ENCODE peak calls at places on chromosomes 11 and 22, in six cellular contexts. O is left lung, D is mesenchymal stem cell, I is BJ, M is esophagus squamous epithelium, C is heart left ventricle. T is an unnamed sample.

GRCh38 chr22:24894220-24894975 is 52.1 kb downstream of the LHFPL7 start:
- DNase-seq in O (peak), D (peak), I (peak), M (no peak), C (peak), T (peak)

GRCh38 chr11:68214173-68215086 is 1.3 kb upstream of the KMT5B start:
- DNase-seq in O (peak), D (no peak), I (no peak), M (no peak), C (peak), T (peak)

GRCh38 chr11:19326499-19326898 is 85.8 kb upstream of the E2F8 start:
- DNase-seq in O (no peak), D (peak), I (no peak), M (no peak), C (no peak), T (no peak)

GRCh38 chr22:20237480-20238440 is 30.4 kb downstream of the RTN4R start:
- DNase-seq in O (no peak), D (no peak), I (no peak), M (no peak), C (no peak), T (no peak)

GRCh38 chr11:58650496-58650895 is 28.0 kb downstream of the CNTF start:
- DNase-seq in O (no peak), D (peak), I (no peak), M (no peak), C (no peak), T (no peak)

GRCh38 chr22:45319319-45319675 is 9.6 kb downstream of the FAM118A start:
- DNase-seq in O (no peak), D (peak), I (no peak), M (no peak), C (no peak), T (no peak)

GRCh38 chr11:3947084-3947483 is 91.6 kb downstream of the STIM1 start:
- DNase-seq in O (no peak), D (peak), I (no peak), M (no peak), C (peak), T (no peak)

GRCh38 chr11:5541427-5541826 is 6.9 kb downstream of the OR52H1 start:
- DNase-seq in O (no peak), D (no peak), I (no peak), M (no peak), C (no peak), T (no peak)

GRCh38 chr11:113377606-113378005 is 10.0 kb upstream of the ANKK1 start:
- DNase-seq in O (no peak), D (no peak), I (no peak), M (no peak), C (no peak), T (no peak)

GRCh38 chr11:1158681-1159525 is 1.1 kb downstream of the MUC5AC start:
- DNase-seq in O (peak), D (no peak), I (no peak), M (no peak), C (no peak), T (peak)

GRCh38 chr11:65425105-65425970 is 2.7 kb downstream of the NEAT1 start:
- DNase-seq in O (peak), D (peak), I (no peak), M (no peak), C (no peak), T (peak)

GRCh38 chr11:113664069-113664980 is 41.8 kb downstream of the TMPRSS5 start:
- DNase-seq in O (no peak), D (no peak), I (peak), M (no peak), C (no peak), T (no peak)

GRCh38 chr11:43404836-43405479 is 46.2 kb downstream of the TTC17 start:
- DNase-seq in O (no peak), D (no peak), I (no peak), M (no peak), C (no peak), T (no peak)

GRCh38 chr11:1870721-1871466 is 18.0 kb downstream of the LSP1 start:
- DNase-seq in O (no peak), D (peak), I (no peak), M (no peak), C (peak), T (peak)

GRCh38 chr11:28176231-28176853 is 68.2 kb downstream of the METTL15 start:
- DNase-seq in O (no peak), D (no peak), I (peak), M (no peak), C (no peak), T (no peak)

GRCh38 chr11:64121637-64122410 is 44.1 kb downstream of the MACROD1 start:
- DNase-seq in O (no peak), D (peak), I (peak), M (no peak), C (no peak), T (no peak)

GRCh38 chr22:32684822-32685187 is 116.7 kb upstream of the TIMP3 start:
- DNase-seq in O (no peak), D (no peak), I (no peak), M (no peak), C (no peak), T (no peak)

GRCh38 chr11:77705195-77705876 is 67.7 kb upstream of the CLNS1A start:
- DNase-seq in O (no peak), D (peak), I (no peak), M (no peak), C (no peak), T (no peak)

GRCh38 chr11:61569701-61570100 is 11.2 kb downstream of the SYT7 start:
- DNase-seq in O (no peak), D (no peak), I (no peak), M (no peak), C (no peak), T (no peak)

GRCh38 chr11:90178751-90179150 is 44.1 kb downstream of the CHORDC1 start:
- DNase-seq in O (no peak), D (no peak), I (no peak), M (no peak), C (no peak), T (no peak)

GRCh38 chr11:109196016-109196415 is 226.0 kb upstream of the C11orf87 start:
- DNase-seq in O (no peak), D (peak), I (no peak), M (no peak), C (no peak), T (no peak)

GRCh38 chr11:72521672-72522071 is 87.3 kb upstream of the CLPB start:
- DNase-seq in O (no peak), D (no peak), I (no peak), M (no peak), C (no peak), T (no peak)

GRCh38 chr11:86140334-86140733 is 71.5 kb upstream of the PICALM start:
- DNase-seq in O (no peak), D (no peak), I (no peak), M (no peak), C (no peak), T (no peak)
- H3K4me3 ChIP-seq in O (no peak), D (no peak), I (no peak), M (no peak), C (no peak), T (no peak)

DNA sequence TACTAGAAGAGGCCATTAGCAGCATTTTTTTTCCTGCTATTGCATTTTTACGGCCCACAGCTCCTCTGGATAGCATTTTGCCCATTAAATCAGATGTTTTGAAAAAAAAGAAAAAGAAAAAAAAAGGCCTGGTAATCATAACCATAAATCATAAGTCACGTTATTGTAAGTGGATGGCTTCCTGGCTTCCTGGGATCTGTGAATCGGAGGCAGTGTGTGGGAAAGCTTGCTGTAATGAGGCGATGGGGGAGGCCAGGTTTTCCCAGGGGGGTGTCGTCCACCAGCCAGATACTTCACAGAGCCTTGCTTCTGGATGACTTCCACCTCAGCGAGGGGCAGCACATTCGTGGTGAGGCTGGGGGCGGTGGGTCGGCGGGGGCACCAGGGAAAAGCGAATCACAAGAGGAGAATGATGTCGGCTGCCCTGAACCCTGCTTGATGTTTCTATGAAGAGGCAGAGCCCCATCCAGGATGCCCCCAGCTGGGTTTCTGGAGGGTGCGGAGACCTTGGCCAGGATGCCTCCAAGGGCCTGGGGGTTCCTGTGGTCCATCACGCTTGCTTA is 106.6 kb upstream of the SYT13 start:
- DNase-seq in O (no peak), D (peak), I (no peak), M (no peak), C (no peak), T (no peak)
- H3K4me3 ChIP-seq in O (no peak), D (no peak), I (no peak), M (no peak), C (no peak), T (no peak)

DNA sequence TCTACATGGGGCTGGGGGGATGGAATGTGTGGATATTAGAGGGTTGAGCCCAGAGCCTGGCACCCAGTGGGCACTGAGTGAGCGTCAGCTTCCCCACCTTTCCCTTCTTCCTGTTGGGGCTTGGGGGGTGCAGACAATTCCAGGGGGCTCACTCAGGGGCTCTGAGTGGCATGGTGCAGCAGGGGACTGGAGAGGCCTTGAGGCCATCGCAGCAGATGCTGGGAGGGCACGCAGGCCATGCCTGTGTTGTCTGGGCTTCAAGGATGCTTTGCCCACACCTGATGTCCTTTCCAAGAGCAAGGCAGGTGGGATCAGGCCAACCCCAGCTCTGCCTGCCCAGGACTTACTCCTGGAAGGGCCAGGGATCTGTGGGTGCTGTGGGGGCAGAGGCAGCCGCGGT is 11.2 kb upstream of the TTLL12 start:
- DNase-seq in O (no peak), D (no peak), I (no peak), M (no peak), C (no peak), T (no peak)
- H3K4me3 ChIP-seq in O (no peak), D (no peak), I (no peak), M (no peak), C (no peak), T (no peak)

GRCh38 chr22:38755155-38755910 is 465 bp downstream of the SUN2 start:
- DNase-seq in O (peak), D (peak), I (no peak), M (peak), C (peak), T (peak)

GRCh38 chr22:38751422-38752346 is 4.1 kb downstream of the SUN2 start:
- DNase-seq in O (peak), D (no peak), I (no peak), M (peak), C (peak), T (peak)

GRCh38 chr22:38754247-38755154 is 1.3 kb downstream of the SUN2 start:
- DNase-seq in O (peak), D (peak), I (no peak), M (peak), C (peak), T (no peak)

GRCh38 chr22:38755911-38756532 is at the start of gene SUN2:
- DNase-seq in O (peak), D (peak), I (peak), M (peak), C (peak), T (peak)

GRCh38 chr22:38753894-38754246 is 1.9 kb downstream of the SUN2 start:
- DNase-seq in O (no peak), D (no peak), I (no peak), M (no peak), C (no peak), T (no peak)
- H3K4me3 ChIP-seq in O (peak), D (peak), I (no peak), M (peak), C (peak), T (peak)

T was measured in upper lobe of right lung.